ENCODE peak calls at places on chromosomes 12 and 14, in six cellular contexts. M is adrenal gland; Y is mesenchymal stem cell; I is mammary epithelial cell; V is IMR-90; D is CD8-positive, alpha-beta memory T cell. C is an unnamed sample.

GRCh38 chr12:63387736-63388135 is 236.7 kb upstream of the AVPR1A start:
- DNase-seq in D (no peak), V (no peak), I (no peak), M (no peak), Y (no peak), C (no peak)

GRCh38 chr12:63863658-63864455 is 19.4 kb downstream of the SRGAP1 start:
- DNase-seq in D (no peak), M (no peak), Y (no peak), V (peak), I (no peak), C (no peak)

GRCh38 chr12:90683871-90684270 is 271.1 kb downstream of the CCER1 start:
- DNase-seq in D (no peak), V (no peak), I (no peak), Y (no peak), M (no peak), C (no peak)

GRCh38 chr12:42278116-42278485 is 40.1 kb upstream of the YAF2 start:
- DNase-seq in Y (no peak), V (no peak), I (no peak), D (no peak), M (no peak), C (no peak)

GRCh38 chr12:92695577-92695976 is 7.2 kb upstream of the PLEKHG7 start:
- DNase-seq in Y (no peak), M (no peak), D (no peak), V (no peak), I (no peak), C (no peak)

GRCh38 chr14:98931911-98932310 is 340.1 kb downstream of the BCL11B start:
- DNase-seq in V (no peak), D (peak), Y (no peak), I (no peak), M (no peak), C (no peak)

GRCh38 chr12:89529738-89530137 is 3.9 kb upstream of the POC1B start:
- DNase-seq in V (peak), D (peak), I (peak), Y (peak), M (no peak), C (no peak)

GRCh38 chr12:67006612-67007011 is 262.5 kb upstream of the CAND1 start:
- DNase-seq in Y (no peak), V (no peak), M (no peak), D (no peak), I (no peak), C (no peak)

GRCh38 chr14:51139221-51139681 is 44.3 kb upstream of the TRIM9 start:
- DNase-seq in I (peak), V (no peak), M (no peak), D (no peak), Y (no peak), C (peak)

GRCh38 chr12:65638324-65638723 is 186.0 kb upstream of the HMGA2 start:
- DNase-seq in I (no peak), V (no peak), M (no peak), D (no peak), Y (no peak), C (no peak)

GRCh38 chr12:131390408-131391100 is 320.3 kb upstream of the SFSWAP start:
- DNase-seq in V (no peak), M (no peak), D (no peak), Y (no peak), I (no peak), C (no peak)

DNA sequence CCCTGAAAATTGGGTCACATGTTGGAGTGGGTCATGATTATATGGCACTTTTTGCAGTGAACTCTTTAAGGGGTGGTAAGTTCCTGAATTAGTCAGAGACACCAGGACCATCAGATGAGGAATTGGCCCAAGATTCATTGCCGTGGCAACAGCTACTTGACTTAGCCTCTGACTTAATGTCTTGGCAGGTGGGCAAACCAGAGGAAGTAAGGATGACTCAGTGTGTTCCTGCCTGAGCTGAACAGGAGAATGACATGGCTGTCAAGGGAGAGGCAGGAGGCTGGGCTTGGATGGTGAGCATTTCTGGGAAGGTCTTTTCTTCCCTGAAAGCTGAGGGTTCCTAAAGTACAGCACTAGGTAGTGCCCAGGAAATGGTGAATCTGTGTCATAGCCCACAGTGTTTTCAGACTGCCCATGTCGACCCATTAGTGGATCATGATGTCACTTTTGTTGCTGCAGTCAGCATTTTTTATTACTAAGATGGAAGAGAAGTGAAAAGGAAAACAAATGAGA is 170.1 kb upstream of the PWP1 start:
- DNase-seq in Y (peak), I (peak), M (no peak), D (no peak), V (peak), C (peak)
- H3K27ac ChIP-seq in Y (peak), I (peak), M (no peak), D (no peak), V (no peak), C (peak)

GRCh38 chr12:28610401-28611114 is 420.3 kb downstream of the CCDC91 start:
- DNase-seq in Y (no peak), M (no peak), V (no peak), D (no peak), I (no peak), C (no peak)

GRCh38 chr12:28606967-28607557 is 416.8 kb downstream of the CCDC91 start:
- DNase-seq in V (no peak), M (no peak), I (no peak), D (no peak), Y (no peak), C (no peak)

GRCh38 chr12:28611115-28611435 is 420.8 kb downstream of the CCDC91 start:
- DNase-seq in M (no peak), V (peak), D (no peak), Y (peak), I (peak), C (peak)

GRCh38 chr12:28611501-28611900 is 421.2 kb downstream of the CCDC91 start:
- DNase-seq in Y (no peak), V (no peak), D (no peak), M (no peak), I (no peak), C (no peak)
- H3K27ac ChIP-seq in Y (no peak), V (peak), D (no peak), M (no peak), I (no peak), C (no peak)

DNA sequence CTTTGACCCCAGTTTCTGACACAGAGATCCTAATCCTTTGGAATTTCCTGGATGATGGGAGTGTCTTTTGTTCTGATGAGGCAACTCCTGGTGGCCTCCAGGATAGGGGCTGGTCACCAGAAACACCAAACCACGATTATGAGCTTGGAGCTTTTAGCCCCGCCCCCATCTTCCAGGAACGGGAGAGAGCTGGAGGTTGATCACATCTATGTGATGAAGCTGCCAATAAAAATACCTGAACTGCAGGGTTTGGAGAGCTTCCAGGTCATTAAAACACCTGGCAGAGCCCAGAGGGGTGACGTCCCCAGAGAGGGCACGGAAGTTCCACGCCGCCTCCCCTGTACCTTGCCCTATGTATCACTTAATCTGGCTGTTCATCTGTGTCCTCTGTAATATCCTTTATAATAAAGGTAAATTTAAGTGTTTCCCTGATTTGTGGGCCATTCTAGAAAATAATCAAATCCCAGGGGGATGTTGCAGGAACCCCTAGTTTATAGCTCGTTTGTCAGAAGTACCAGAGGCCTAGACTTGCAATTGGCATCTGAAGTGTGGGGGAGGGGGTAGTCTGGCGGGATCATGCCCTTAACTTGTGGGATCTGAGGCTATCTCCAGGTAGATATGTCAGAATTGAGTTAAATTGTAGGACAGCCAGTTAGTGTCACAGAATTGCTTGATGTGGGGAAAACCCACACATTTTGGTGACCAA is 21.2 kb downstream of the APPL2 start:
- DNase-seq in M (no peak), D (no peak), I (peak), V (no peak), Y (peak), C (peak)
- H3K27ac ChIP-seq in M (no peak), D (no peak), I (peak), V (no peak), Y (no peak), C (peak)

GRCh38 chr12:44193281-44193680 is 357.4 kb downstream of the TMEM117 start:
- DNase-seq in M (no peak), I (peak), V (no peak), D (no peak), Y (no peak), C (no peak)
- H3K27ac ChIP-seq in M (no peak), I (no peak), V (no peak), D (no peak), Y (no peak), C (no peak)

DNA sequence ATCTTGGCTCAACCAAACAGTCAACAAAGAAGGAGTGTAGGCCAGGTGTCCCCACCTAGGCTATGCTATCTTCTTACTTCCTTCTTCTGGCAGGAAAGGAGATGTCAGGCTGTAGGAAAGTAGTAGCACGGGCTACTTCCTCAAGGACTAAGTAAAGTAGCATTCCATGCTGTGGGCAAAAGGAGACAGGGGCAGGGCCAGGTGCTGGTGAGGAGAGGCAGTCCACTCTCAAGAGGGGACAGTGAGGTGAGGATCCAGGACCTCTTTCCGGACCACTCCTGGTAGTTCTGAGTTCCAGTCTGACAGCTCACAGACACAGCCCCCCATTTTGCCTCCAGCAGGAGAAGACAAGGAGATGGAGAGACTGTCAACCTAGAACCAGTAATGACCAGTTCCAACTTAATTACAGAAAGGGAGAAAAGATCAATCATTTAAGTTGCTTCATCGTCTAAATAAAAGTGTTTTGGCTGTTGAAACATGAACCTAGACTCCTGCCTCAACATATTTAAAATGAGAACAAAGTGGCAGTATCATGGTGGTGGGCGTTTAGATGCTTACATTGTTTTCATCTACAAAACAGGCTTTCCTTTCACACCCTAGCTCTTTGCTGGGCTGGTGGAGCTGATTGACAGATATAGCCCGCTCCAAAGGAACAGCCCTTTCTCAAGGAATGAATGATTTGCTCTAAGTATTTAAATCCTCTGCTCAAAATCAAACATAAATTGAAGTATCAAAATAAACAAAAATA is 5.1 kb upstream of the SSTR1 start:
- DNase-seq in M (no peak), I (no peak), D (no peak), Y (no peak), V (no peak), C (no peak)
- H3K27ac ChIP-seq in M (no peak), I (no peak), D (no peak), Y (no peak), V (no peak), C (no peak)

GRCh38 chr12:124808276-124808675 is 55.4 kb downstream of the SCARB1 start:
- DNase-seq in V (no peak), Y (no peak), M (no peak), I (no peak), D (no peak), C (no peak)

GRCh38 chr12:124809391-124809790 is 54.3 kb downstream of the SCARB1 start:
- DNase-seq in I (no peak), V (no peak), M (no peak), Y (no peak), D (no peak), C (no peak)

GRCh38 chr12:124805050-124805449 is 58.6 kb downstream of the SCARB1 start:
- DNase-seq in M (no peak), I (no peak), Y (no peak), D (no peak), V (no peak), C (no peak)

GRCh38 chr12:124804011-124804621 is 59.5 kb downstream of the SCARB1 start:
- DNase-seq in V (peak), Y (peak), D (no peak), I (no peak), M (peak), C (no peak)

GRCh38 chr12:124805876-124806668 is 57.6 kb downstream of the SCARB1 start:
- DNase-seq in I (no peak), D (no peak), Y (no peak), V (no peak), M (peak), C (no peak)
- H3K27ac ChIP-seq in I (no peak), D (no peak), Y (no peak), V (no peak), M (no peak), C (no peak)

GRCh38 chr12:15910468-15910863 is 666 bp upstream of the DERA start:
- DNase-seq in D (no peak), I (no peak), V (no peak), Y (no peak), M (no peak), C (no peak)
- H3K27ac ChIP-seq in D (no peak), I (peak), V (no peak), Y (peak), M (peak), C (peak)